ENCODE peak calls at places on chromosome 17, in five cellular contexts. B, U, A, V and I are unnamed samples.

GRCh38 chr17:63436523-63437110 is 9.5 kb downstream of the CYB561 start:
- DNase-seq in B (no peak), U (no peak), A (peak), V (no peak), I (no peak)

GRCh38 chr17:48825446-48826381 is 5.1 kb upstream of the CALCOCO2 start:
- DNase-seq in B (peak), U (no peak), A (no peak), V (peak), I (no peak)

GRCh38 chr17:72514888-72515287 is 394.1 kb downstream of the SOX9 start:
- DNase-seq in B (peak), U (no peak), A (no peak), V (peak), I (no peak)

GRCh38 chr17:7848665-7849184 is 6.1 kb upstream of the TMEM88 start:
- DNase-seq in B (no peak), U (no peak), A (no peak), V (no peak), I (no peak)

GRCh38 chr17:19362293-19363113 is at the start of gene B9D1:
- DNase-seq in B (peak), U (peak), A (peak), V (peak), I (peak)

GRCh38 chr17:1736348-1737281 is 6.1 kb upstream of the SERPINF2 start:
- DNase-seq in B (peak), U (no peak), A (no peak), V (no peak), I (no peak)

GRCh38 chr17:77512062-77512946 is 371.5 kb downstream of the SEC14L1 start:
- DNase-seq in B (no peak), U (no peak), A (no peak), V (no peak), I (no peak)

GRCh38 chr17:34709108-34709779 is 129.9 kb downstream of the TMEM132E start:
- DNase-seq in B (peak), U (no peak), A (no peak), V (no peak), I (no peak)

GRCh38 chr17:49836111-49837030 is 11.5 kb downstream of the TAC4 start:
- DNase-seq in B (peak), U (no peak), A (no peak), V (no peak), I (no peak)

GRCh38 chr17:57518587-57519118 is 226.4 kb downstream of the CCDC182 start:
- DNase-seq in B (no peak), U (no peak), A (no peak), V (no peak), I (peak)

GRCh38 chr17:1022278-1023024 is 25.5 kb downstream of the TIMM22 start:
- DNase-seq in B (no peak), U (no peak), A (no peak), V (no peak), I (peak)

GRCh38 chr17:79866791-79867190 is 27.6 kb upstream of the CBX4 start:
- DNase-seq in B (no peak), U (no peak), A (no peak), V (no peak), I (no peak)

GRCh38 chr17:2158011-2158410 is 103.1 kb downstream of the HIC1 start:
- DNase-seq in B (peak), U (no peak), A (no peak), V (no peak), I (no peak)

GRCh38 chr17:21201874-21202273 is 12.1 kb downstream of the TMEM11 start:
- DNase-seq in B (no peak), U (no peak), A (no peak), V (no peak), I (no peak)

GRCh38 chr17:40418428-40418706 is 671 bp upstream of the TOP2A start:
- DNase-seq in B (no peak), U (no peak), A (no peak), V (no peak), I (no peak)

GRCh38 chr17:336110-337021 is 16.2 kb downstream of the RPH3AL start:
- DNase-seq in B (no peak), U (no peak), A (no peak), V (no peak), I (peak)

GRCh38 chr17:48915459-48916282 is 7.5 kb downstream of the UBE2Z start:
- DNase-seq in B (peak), U (peak), A (no peak), V (peak), I (no peak)

GRCh38 chr17:72476575-72476986 is 355.8 kb downstream of the SOX9 start:
- DNase-seq in B (no peak), U (no peak), A (no peak), V (no peak), I (peak)

GRCh38 chr17:38341035-38341721 is 2.6 kb downstream of the GPR179 start:
- DNase-seq in B (peak), U (no peak), A (no peak), V (no peak), I (peak)

GRCh38 chr17:45305532-45306087 is 11.2 kb downstream of the MAP3K14 start:
- DNase-seq in B (peak), U (no peak), A (no peak), V (no peak), I (no peak)

GRCh38 chr17:51165680-51166197 is 472 bp upstream of the NME2 start:
- DNase-seq in B (peak), U (no peak), A (no peak), V (no peak), I (peak)

GRCh38 chr17:59427425-59427921 is 96.0 kb downstream of the YPEL2 start:
- DNase-seq in B (peak), U (no peak), A (no peak), V (peak), I (no peak)

GRCh38 chr17:50593321-50593720 is 32.8 kb downstream of the CACNA1G start:
- DNase-seq in B (no peak), U (no peak), A (no peak), V (no peak), I (peak)

DNA sequence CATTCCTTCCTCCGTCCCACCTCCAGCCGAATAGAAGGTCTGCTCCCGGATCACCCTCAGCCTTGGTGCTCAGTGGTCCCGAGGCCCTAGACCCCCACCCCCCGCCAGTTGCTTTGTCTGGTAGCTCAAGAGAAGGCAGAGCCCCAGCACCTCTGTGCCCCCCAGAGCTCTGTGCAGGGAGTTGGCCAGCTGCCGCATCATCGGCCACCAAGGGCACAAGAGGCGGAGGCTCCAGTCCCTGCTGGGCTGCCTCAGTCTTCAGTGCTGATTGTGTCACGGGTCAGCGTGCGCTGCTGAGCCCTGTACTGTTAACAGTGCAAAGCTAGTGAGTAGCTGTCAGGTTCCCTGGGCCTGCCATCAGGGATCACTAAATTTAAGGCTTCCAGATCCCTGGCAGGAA is 22.2 kb upstream of the DRG2 start:
- DNase-seq in B (no peak), U (no peak), A (no peak), V (no peak), I (no peak)
- TF ChIP-seq EZH2phosphoT487 in B (no peak), U (no peak), A (no peak), V (no peak), I (no peak)

GRCh38 chr17:17722081-17722905 is 41.0 kb downstream of the RAI1 start:
- DNase-seq in B (peak), U (no peak), A (no peak), V (no peak), I (peak)
- H3K4me3 ChIP-seq in B (peak), U (no peak), A (no peak), V (no peak), I (peak)

DNA sequence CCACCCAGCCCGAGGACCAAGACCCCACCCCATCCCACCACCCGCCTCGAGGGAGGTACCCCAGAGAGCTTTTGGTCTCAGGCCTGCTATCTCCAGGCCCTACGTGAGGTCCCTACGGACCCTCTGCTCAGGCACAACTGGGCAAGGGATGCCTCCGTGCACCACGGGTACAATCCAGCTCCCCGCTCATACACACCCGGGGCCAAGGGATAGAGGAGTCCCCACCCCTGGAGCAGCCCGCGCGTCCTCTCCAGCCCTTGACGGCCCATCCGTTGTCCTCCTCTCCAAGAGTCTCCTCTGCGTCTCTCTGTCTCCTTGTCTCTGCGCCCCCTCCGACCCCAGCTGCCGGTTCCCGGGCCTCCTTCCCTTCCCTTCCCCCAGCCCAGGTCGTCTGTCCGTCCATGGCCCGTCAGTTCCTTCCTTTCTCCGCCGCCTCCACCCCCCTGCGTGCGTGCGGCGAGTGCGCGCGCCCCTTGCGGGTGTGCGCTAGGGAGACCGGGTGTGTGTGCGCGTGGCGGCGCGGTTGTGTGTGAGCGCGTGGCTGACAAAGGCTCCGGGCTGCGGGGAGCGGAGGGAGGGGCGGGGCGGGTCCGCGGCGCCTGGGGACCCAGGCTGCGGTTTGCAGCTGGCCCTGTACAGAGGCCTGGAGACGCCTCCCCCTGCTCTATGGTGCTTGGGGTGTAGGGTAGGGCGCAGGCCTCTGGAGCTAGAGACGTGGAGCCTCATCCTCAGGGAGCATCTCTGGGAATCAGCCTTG is 928 bp downstream of the SPNS2 start:
- DNase-seq in B (no peak), U (no peak), A (no peak), V (no peak), I (peak)
- H3K9ac ChIP-seq in B (no peak), U (peak), A (peak), V (no peak), I (no peak)

GRCh38 chr17:80965606-80966005 is 26.0 kb upstream of the CHMP6 start:
- DNase-seq in B (no peak), U (no peak), A (no peak), V (no peak), I (no peak)
- TF ChIP-seq EZH2phosphoT487 in B (no peak), U (no peak), A (no peak), V (no peak), I (no peak)

DNA sequence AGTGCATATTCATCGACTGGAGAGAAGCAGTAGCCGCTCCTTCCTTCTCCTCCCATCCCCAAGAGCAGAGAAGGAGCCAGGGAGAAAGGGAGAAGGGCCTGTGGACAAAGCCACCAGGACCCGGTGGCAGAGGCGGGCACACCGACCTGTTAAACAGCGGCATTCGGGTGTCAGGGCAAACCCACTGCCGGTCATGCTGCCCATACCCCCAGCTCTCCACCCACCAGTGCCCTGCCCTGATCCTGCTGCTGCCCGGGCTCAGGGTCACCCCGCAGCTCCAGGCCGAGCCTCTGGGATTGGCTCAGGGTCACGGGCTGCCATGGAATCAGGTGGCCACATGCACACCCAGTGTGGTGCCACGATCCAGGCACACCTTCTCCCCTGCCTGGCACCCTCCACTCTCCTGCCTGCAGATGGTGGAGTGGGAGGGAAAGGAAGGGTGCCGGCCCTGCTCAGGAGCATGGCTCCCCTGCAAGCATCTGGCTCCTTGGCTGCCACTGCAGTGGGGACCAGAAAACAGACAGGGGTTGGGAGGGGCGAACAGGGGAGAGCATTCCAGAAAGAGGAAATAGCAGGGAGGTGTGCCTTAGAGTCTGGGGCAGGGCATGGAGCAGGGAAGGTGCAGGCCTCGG is 18.3 kb upstream of the RASD1 start:
- DNase-seq in B (no peak), U (no peak), A (no peak), V (no peak), I (no peak)
- H3K4me3 ChIP-seq in B (no peak), U (no peak), A (no peak), V (no peak), I (no peak)